ENCODE peak calls at places on chromosomes 6 and 20, in eight cellular contexts. One of them, this sample, is unnamed.
A peak's percentile ranks its signal among the peaks of the same experiment; 100 is the strongest.

GRCh38 chr20:59802018-59802417 is 131.4 kb downstream of the SYCP2 start:
- DNase-seq in GM12878: no peak
- DNase-seq in IMR-90: no peak
- DNase-seq in GM23248: no peak
- DNase-seq in neural progenitor cell: no peak
- DNase-seq in HepG2: no peak
- DNase-seq in neuronal stem cell: no peak
- DNase-seq in colonic mucosa: peak; percentile 2
- DNase-seq in this sample: no peak

GRCh38 chr20:45405566-45406259 is 2.4 kb upstream of the DBNDD2 start:
- DNase-seq in neural progenitor cell: peak; percentile 58
- DNase-seq in HepG2: no peak
- DNase-seq in neuronal stem cell: peak; percentile 27
- DNase-seq in GM12878: no peak
- DNase-seq in GM23248: peak; percentile 56
- DNase-seq in colonic mucosa: peak; percentile 61
- DNase-seq in IMR-90: no peak
- DNase-seq in this sample: no peak

GRCh38 chr6:118680452-118681095 is 29.2 kb upstream of the CEP85L start:
- DNase-seq in neural progenitor cell: no peak
- DNase-seq in colonic mucosa: no peak
- DNase-seq in IMR-90: no peak
- DNase-seq in HepG2: no peak
- DNase-seq in GM12878: no peak
- DNase-seq in GM23248: no peak
- DNase-seq in neuronal stem cell: no peak
- DNase-seq in this sample: no peak

GRCh38 chr20:43096471-43096870 is 93.2 kb downstream of the PTPRT start:
- DNase-seq in neural progenitor cell: peak; percentile 25
- DNase-seq in HepG2: no peak
- DNase-seq in GM23248: no peak
- DNase-seq in IMR-90: no peak
- DNase-seq in neuronal stem cell: no peak
- DNase-seq in GM12878: no peak
- DNase-seq in colonic mucosa: no peak
- DNase-seq in this sample: no peak

GRCh38 chr6:45923831-45924391 is 91.7 kb downstream of the CLIC5 start:
- DNase-seq in neural progenitor cell: no peak
- DNase-seq in neuronal stem cell: no peak
- DNase-seq in GM23248: peak; percentile 81
- DNase-seq in GM12878: no peak
- DNase-seq in HepG2: no peak
- DNase-seq in colonic mucosa: no peak
- DNase-seq in IMR-90: peak; percentile 63
- DNase-seq in this sample: no peak

GRCh38 chr20:40414843-40415615 is 274.0 kb downstream of the MAFB start:
- DNase-seq in GM12878: no peak
- DNase-seq in neuronal stem cell: no peak
- DNase-seq in IMR-90: no peak
- DNase-seq in GM23248: no peak
- DNase-seq in HepG2: no peak
- DNase-seq in neural progenitor cell: no peak
- DNase-seq in colonic mucosa: peak; percentile 72
- DNase-seq in this sample: no peak

GRCh38 chr6:21527731-21528130 is 65.8 kb upstream of the SOX4 start:
- DNase-seq in neuronal stem cell: no peak
- DNase-seq in HepG2: no peak
- DNase-seq in neural progenitor cell: no peak
- DNase-seq in GM12878: no peak
- DNase-seq in IMR-90: no peak
- DNase-seq in colonic mucosa: no peak
- DNase-seq in GM23248: no peak
- DNase-seq in this sample: no peak

GRCh38 chr20:41349266-41349665 is 8.6 kb downstream of the LPIN3 start:
- DNase-seq in neuronal stem cell: no peak
- DNase-seq in IMR-90: no peak
- DNase-seq in colonic mucosa: no peak
- DNase-seq in GM23248: no peak
- DNase-seq in GM12878: no peak
- DNase-seq in neural progenitor cell: no peak
- DNase-seq in HepG2: no peak
- DNase-seq in this sample: no peak

GRCh38 chr20:49281059-49281912 is 3.4 kb upstream of the ZNFX1 start:
- DNase-seq in GM23248: peak; percentile 31
- DNase-seq in HepG2: peak; percentile 90
- DNase-seq in neuronal stem cell: no peak
- DNase-seq in neural progenitor cell: peak; percentile 89
- DNase-seq in IMR-90: no peak
- DNase-seq in GM12878: no peak
- DNase-seq in colonic mucosa: peak; percentile 44
- DNase-seq in this sample: no peak
- H3K9ac ChIP-seq in GM23248: peak overlapping the region; percentile 98
- H3K9ac ChIP-seq in HepG2: peak overlapping the region; percentile 99
- H3K9ac ChIP-seq in neuronal stem cell: no peak overlapping the region
- H3K9ac ChIP-seq in neural progenitor cell: peak overlapping the region; percentile 92
- H3K9ac ChIP-seq in IMR-90: no peak overlapping the region
- H3K9ac ChIP-seq in GM12878: peak overlapping the region; percentile 98
- H3K9ac ChIP-seq in colonic mucosa: no peak overlapping the region
- H3K9ac ChIP-seq in this sample: peak overlapping the region; percentile 100

GRCh38 chr6:121794630-121795029 is 359.2 kb downstream of the GJA1 start:
- DNase-seq in HepG2: no peak
- DNase-seq in IMR-90: peak; percentile 97
- DNase-seq in GM12878: no peak
- DNase-seq in neural progenitor cell: no peak
- DNase-seq in neuronal stem cell: no peak
- DNase-seq in GM23248: peak; percentile 97
- DNase-seq in colonic mucosa: no peak
- DNase-seq in this sample: no peak
- H3K27ac ChIP-seq in HepG2: no peak overlapping the region
- H3K27ac ChIP-seq in IMR-90: no peak overlapping the region
- H3K27ac ChIP-seq in GM12878: no peak overlapping the region
- H3K27ac ChIP-seq in neural progenitor cell: no peak overlapping the region
- H3K27ac ChIP-seq in neuronal stem cell: no peak overlapping the region
- H3K27ac ChIP-seq in GM23248: peak overlapping the region; percentile 76
- H3K27ac ChIP-seq in colonic mucosa: no peak overlapping the region
- H3K27ac ChIP-seq in this sample: no peak overlapping the region

GRCh38 chr20:47857994-47858557 is 72.8 kb upstream of the SULF2 start:
- DNase-seq in neuronal stem cell: no peak
- DNase-seq in GM23248: peak; percentile 50
- DNase-seq in GM12878: no peak
- DNase-seq in IMR-90: no peak
- DNase-seq in HepG2: no peak
- DNase-seq in neural progenitor cell: no peak
- DNase-seq in colonic mucosa: no peak
- DNase-seq in this sample: no peak
- H3K4me3 ChIP-seq in neuronal stem cell: no peak overlapping the region
- H3K4me3 ChIP-seq in GM23248: no peak overlapping the region
- H3K4me3 ChIP-seq in GM12878: no peak overlapping the region
- H3K4me3 ChIP-seq in IMR-90: no peak overlapping the region
- H3K4me3 ChIP-seq in HepG2: no peak overlapping the region
- H3K4me3 ChIP-seq in neural progenitor cell: no peak overlapping the region
- H3K4me3 ChIP-seq in colonic mucosa: no peak overlapping the region
- H3K4me3 ChIP-seq in this sample: no peak overlapping the region

GRCh38 chr6:37222125-37222967 is 35.2 kb upstream of the TBC1D22B start:
- DNase-seq in GM12878: peak; percentile 45
- DNase-seq in neural progenitor cell: peak; percentile 97
- DNase-seq in GM23248: peak; percentile 86
- DNase-seq in colonic mucosa: peak; percentile 86
- DNase-seq in neuronal stem cell: peak; percentile 87
- DNase-seq in IMR-90: peak; percentile 83
- DNase-seq in HepG2: peak; percentile 91
- DNase-seq in this sample: no peak

GRCh38 chr6:37225350-37226169 is 32.0 kb upstream of the TBC1D22B start:
- DNase-seq in GM23248: no peak
- DNase-seq in colonic mucosa: no peak
- DNase-seq in HepG2: no peak
- DNase-seq in neuronal stem cell: no peak
- DNase-seq in IMR-90: no peak
- DNase-seq in GM12878: no peak
- DNase-seq in neural progenitor cell: no peak
- DNase-seq in this sample: no peak

GRCh38 chr6:37221585-37222124 is 35.9 kb upstream of the TBC1D22B start:
- DNase-seq in colonic mucosa: no peak
- DNase-seq in HepG2: no peak
- DNase-seq in GM12878: no peak
- DNase-seq in IMR-90: no peak
- DNase-seq in neural progenitor cell: no peak
- DNase-seq in GM23248: no peak
- DNase-seq in neuronal stem cell: no peak
- DNase-seq in this sample: no peak

GRCh38 chr6:37218501-37218900 is 39.1 kb upstream of the TBC1D22B start:
- DNase-seq in GM12878: no peak
- DNase-seq in HepG2: no peak
- DNase-seq in GM23248: no peak
- DNase-seq in neuronal stem cell: no peak
- DNase-seq in colonic mucosa: no peak
- DNase-seq in neural progenitor cell: no peak
- DNase-seq in IMR-90: no peak
- DNase-seq in this sample: no peak

GRCh38 chr6:37222992-37223391 is 34.6 kb upstream of the TBC1D22B start:
- DNase-seq in neuronal stem cell: no peak
- DNase-seq in HepG2: no peak
- DNase-seq in IMR-90: no peak
- DNase-seq in GM12878: no peak
- DNase-seq in colonic mucosa: no peak
- DNase-seq in neural progenitor cell: no peak
- DNase-seq in GM23248: no peak
- DNase-seq in this sample: no peak
- H3K9ac ChIP-seq in neuronal stem cell: no peak overlapping the region
- H3K9ac ChIP-seq in HepG2: no peak overlapping the region
- H3K9ac ChIP-seq in IMR-90: no peak overlapping the region
- H3K9ac ChIP-seq in GM12878: no peak overlapping the region
- H3K9ac ChIP-seq in colonic mucosa: no peak overlapping the region
- H3K9ac ChIP-seq in neural progenitor cell: no peak overlapping the region
- H3K9ac ChIP-seq in GM23248: peak overlapping the region; percentile 51
- H3K9ac ChIP-seq in this sample: no peak overlapping the region

GRCh38 chr6:26029857-26030653 is 57.2 kb upstream of the HFE start:
- DNase-seq in IMR-90: no peak
- DNase-seq in neuronal stem cell: no peak
- DNase-seq in colonic mucosa: no peak
- DNase-seq in GM23248: no peak
- DNase-seq in neural progenitor cell: no peak
- DNase-seq in GM12878: no peak
- DNase-seq in HepG2: no peak
- DNase-seq in this sample: no peak

GRCh38 chr6:26028753-26029569 is 58.3 kb upstream of the HFE start:
- DNase-seq in neural progenitor cell: peak; percentile 47
- DNase-seq in GM12878: no peak
- DNase-seq in neuronal stem cell: no peak
- DNase-seq in GM23248: no peak
- DNase-seq in HepG2: no peak
- DNase-seq in IMR-90: peak; percentile 37
- DNase-seq in colonic mucosa: no peak
- DNase-seq in this sample: no peak

GRCh38 chr6:26028212-26028752 is 58.9 kb upstream of the HFE start:
- DNase-seq in colonic mucosa: no peak
- DNase-seq in IMR-90: no peak
- DNase-seq in GM12878: no peak
- DNase-seq in neuronal stem cell: no peak
- DNase-seq in GM23248: no peak
- DNase-seq in neural progenitor cell: no peak
- DNase-seq in HepG2: no peak
- DNase-seq in this sample: no peak

GRCh38 chr6:26030716-26031115 is 56.5 kb upstream of the HFE start:
- DNase-seq in GM23248: no peak
- DNase-seq in colonic mucosa: no peak
- DNase-seq in IMR-90: no peak
- DNase-seq in neuronal stem cell: no peak
- DNase-seq in neural progenitor cell: no peak
- DNase-seq in GM12878: no peak
- DNase-seq in HepG2: no peak
- DNase-seq in this sample: no peak

GRCh38 chr6:26029570-26029856 is 57.7 kb upstream of the HFE start:
- DNase-seq in GM12878: no peak
- DNase-seq in GM23248: no peak
- DNase-seq in colonic mucosa: no peak
- DNase-seq in neural progenitor cell: no peak
- DNase-seq in neuronal stem cell: no peak
- DNase-seq in IMR-90: no peak
- DNase-seq in HepG2: no peak
- DNase-seq in this sample: no peak
- H3K27ac ChIP-seq in GM12878: peak overlapping the region; percentile 95
- H3K27ac ChIP-seq in GM23248: no peak overlapping the region
- H3K27ac ChIP-seq in colonic mucosa: no peak overlapping the region
- H3K27ac ChIP-seq in neural progenitor cell: peak overlapping the region; percentile 92
- H3K27ac ChIP-seq in neuronal stem cell: peak overlapping the region; percentile 66
- H3K27ac ChIP-seq in IMR-90: no peak overlapping the region
- H3K27ac ChIP-seq in HepG2: peak overlapping the region; percentile 93
- H3K27ac ChIP-seq in this sample: peak overlapping the region; percentile 76

DNA sequence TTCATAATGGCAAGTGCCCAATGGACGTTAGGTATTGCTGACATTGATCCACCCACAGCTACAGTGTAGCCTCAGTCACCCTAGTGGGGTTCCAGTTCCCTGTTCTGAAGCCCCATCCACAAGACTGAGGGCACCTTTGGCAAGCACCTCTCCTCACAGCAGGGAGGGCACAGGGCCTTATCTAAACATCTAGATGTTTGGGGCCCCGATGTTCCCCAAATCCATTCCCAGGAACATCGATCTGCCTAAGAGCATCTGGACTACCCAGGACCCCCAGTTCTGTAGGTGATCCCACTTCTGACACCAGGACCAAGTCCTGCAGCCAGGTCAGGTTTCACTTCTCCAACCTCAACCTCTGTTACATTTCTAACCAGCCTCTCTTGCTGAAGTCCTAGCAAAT is 10.6 kb downstream of the APCDD1L start:
- DNase-seq in HepG2: no peak
- DNase-seq in neural progenitor cell: no peak
- DNase-seq in GM23248: no peak
- DNase-seq in GM12878: no peak
- DNase-seq in neuronal stem cell: no peak
- DNase-seq in IMR-90: no peak
- DNase-seq in colonic mucosa: no peak
- DNase-seq in this sample: no peak
- H3K4me3 ChIP-seq in HepG2: no peak overlapping the region
- H3K4me3 ChIP-seq in neural progenitor cell: no peak overlapping the region
- H3K4me3 ChIP-seq in GM23248: no peak overlapping the region
- H3K4me3 ChIP-seq in GM12878: no peak overlapping the region
- H3K4me3 ChIP-seq in neuronal stem cell: no peak overlapping the region
- H3K4me3 ChIP-seq in IMR-90: no peak overlapping the region
- H3K4me3 ChIP-seq in colonic mucosa: no peak overlapping the region
- H3K4me3 ChIP-seq in this sample: no peak overlapping the region

GRCh38 chr6:16404456-16404855 is 166.1 kb downstream of the GMPR start:
- DNase-seq in GM23248: no peak
- DNase-seq in neuronal stem cell: no peak
- DNase-seq in GM12878: no peak
- DNase-seq in HepG2: no peak
- DNase-seq in IMR-90: no peak
- DNase-seq in colonic mucosa: no peak
- DNase-seq in neural progenitor cell: no peak
- DNase-seq in this sample: no peak
- H3K9ac ChIP-seq in GM23248: no peak overlapping the region
- H3K9ac ChIP-seq in neuronal stem cell: no peak overlapping the region
- H3K9ac ChIP-seq in GM12878: no peak overlapping the region
- H3K9ac ChIP-seq in HepG2: no peak overlapping the region
- H3K9ac ChIP-seq in IMR-90: peak overlapping the region; percentile 28
- H3K9ac ChIP-seq in colonic mucosa: no peak overlapping the region
- H3K9ac ChIP-seq in neural progenitor cell: no peak overlapping the region
- H3K9ac ChIP-seq in this sample: no peak overlapping the region

GRCh38 chr6:145891126-145891525 is 73.0 kb downstream of the SHPRH start:
- DNase-seq in IMR-90: peak; percentile 96
- DNase-seq in HepG2: peak; percentile 56
- DNase-seq in GM12878: no peak
- DNase-seq in GM23248: peak; percentile 84
- DNase-seq in neuronal stem cell: no peak
- DNase-seq in colonic mucosa: no peak
- DNase-seq in neural progenitor cell: no peak
- DNase-seq in this sample: no peak
- H3K27ac ChIP-seq in IMR-90: peak overlapping the region; percentile 86
- H3K27ac ChIP-seq in HepG2: no peak overlapping the region
- H3K27ac ChIP-seq in GM12878: no peak overlapping the region
- H3K27ac ChIP-seq in GM23248: peak overlapping the region; percentile 79
- H3K27ac ChIP-seq in neuronal stem cell: no peak overlapping the region
- H3K27ac ChIP-seq in colonic mucosa: no peak overlapping the region
- H3K27ac ChIP-seq in neural progenitor cell: no peak overlapping the region
- H3K27ac ChIP-seq in this sample: no peak overlapping the region

This sample was measured in SK-N-MC.